ENCODE peak calls at places on chromosomes 2 and 18, in four cellular contexts. One of them, this sample, is unnamed.

GRCh38 chr2:240935101-240935876 is 29.2 kb downstream of the CROCC2 start:
- DNase-seq in lung: no peak
- DNase-seq in AG04449: no peak
- DNase-seq in NB4: no peak
- DNase-seq in this sample: peak

GRCh38 chr18:55319517-55319905 is 268.5 kb downstream of the TCF4 start:
- DNase-seq in lung: no peak
- DNase-seq in AG04449: no peak
- DNase-seq in NB4: no peak
- DNase-seq in this sample: no peak

GRCh38 chr2:164302786-164303185 is 318.5 kb downstream of the GRB14 start:
- DNase-seq in lung: no peak
- DNase-seq in AG04449: no peak
- DNase-seq in NB4: no peak
- DNase-seq in this sample: no peak

GRCh38 chr2:158733430-158733755 is 61.7 kb upstream of the DAPL1 start:
- DNase-seq in lung: no peak
- DNase-seq in AG04449: no peak
- DNase-seq in NB4: no peak
- DNase-seq in this sample: no peak

GRCh38 chr2:224023188-224023587 is 15.9 kb downstream of the SERPINE2 start:
- DNase-seq in lung: no peak
- DNase-seq in AG04449: peak
- DNase-seq in NB4: no peak
- DNase-seq in this sample: no peak

GRCh38 chr18:44742741-44743311 is 62.1 kb downstream of the SETBP1 start:
- DNase-seq in lung: no peak
- DNase-seq in AG04449: no peak
- DNase-seq in NB4: no peak
- DNase-seq in this sample: no peak

GRCh38 chr2:170651603-170652002 is 63.5 kb upstream of the SP5 start:
- DNase-seq in lung: no peak
- DNase-seq in AG04449: no peak
- DNase-seq in NB4: no peak
- DNase-seq in this sample: no peak

GRCh38 chr2:223602972-223603371 is 811 bp upstream of the SCG2 start:
- DNase-seq in lung: no peak
- DNase-seq in AG04449: no peak
- DNase-seq in NB4: no peak
- DNase-seq in this sample: no peak

GRCh38 chr2:15527074-15527739 is 33.9 kb downstream of the NBAS start:
- DNase-seq in lung: no peak
- DNase-seq in AG04449: no peak
- DNase-seq in NB4: peak
- DNase-seq in this sample: no peak

GRCh38 chr2:128691526-128691925 is 372.9 kb upstream of the HS6ST1 start:
- DNase-seq in lung: peak
- DNase-seq in AG04449: no peak
- DNase-seq in NB4: no peak
- DNase-seq in this sample: no peak
- TF ChIP-seq CTCF in lung: no peak
- TF ChIP-seq CTCF in AG04449: no peak
- TF ChIP-seq CTCF in NB4: no peak
- TF ChIP-seq CTCF in this sample: no peak

GRCh38 chr2:39838589-39838988 is 59.5 kb upstream of the THUMPD2 start:
- DNase-seq in lung: no peak
- DNase-seq in AG04449: no peak
- DNase-seq in NB4: no peak
- DNase-seq in this sample: no peak
- TF ChIP-seq CTCF in lung: no peak
- TF ChIP-seq CTCF in AG04449: no peak
- TF ChIP-seq CTCF in NB4: no peak
- TF ChIP-seq CTCF in this sample: no peak

DNA sequence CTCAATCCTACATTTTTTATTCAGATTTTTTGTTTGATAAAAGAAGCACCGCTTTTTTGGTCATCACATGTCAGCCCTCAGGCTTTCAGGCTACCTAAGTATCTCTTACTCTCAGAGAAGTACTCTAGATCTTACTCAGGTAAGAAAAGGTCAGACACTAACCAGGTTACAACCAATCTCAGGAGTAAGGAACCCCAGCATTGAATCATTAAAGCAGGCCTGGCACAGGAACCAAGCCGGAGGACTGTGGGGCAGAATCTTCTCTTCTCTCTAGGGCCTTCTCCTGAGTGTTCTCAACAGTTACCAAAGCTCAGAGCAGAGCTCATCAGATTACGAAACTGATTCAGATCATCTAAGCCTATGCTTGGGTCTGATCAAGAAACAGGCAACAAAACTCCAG is 28.2 kb downstream of the RBMS1 start:
- DNase-seq in lung: no peak
- DNase-seq in AG04449: no peak
- DNase-seq in NB4: peak
- DNase-seq in this sample: no peak
- TF ChIP-seq CTCF in lung: no peak
- TF ChIP-seq CTCF in AG04449: no peak
- TF ChIP-seq CTCF in NB4: no peak
- TF ChIP-seq CTCF in this sample: no peak

DNA sequence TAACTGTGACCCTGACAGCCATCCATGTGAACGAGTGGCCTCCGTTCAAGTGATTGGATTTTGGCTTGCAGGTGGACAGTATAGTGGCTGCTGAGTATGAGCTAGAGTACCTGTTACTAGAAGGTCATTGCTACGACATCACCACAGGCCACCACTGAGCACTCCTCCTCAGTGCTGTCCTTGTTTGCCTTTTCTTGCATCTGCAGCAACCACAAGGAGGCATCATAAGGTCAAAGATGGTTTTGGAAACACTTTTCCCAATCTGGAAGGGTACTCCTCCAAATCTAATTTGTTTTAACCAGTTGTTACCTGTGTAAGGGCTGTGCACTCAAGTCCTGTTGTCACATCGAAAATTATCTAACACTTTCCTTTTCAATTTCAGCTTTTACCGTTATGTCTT is 81.2 kb downstream of the UGGT1 start:
- DNase-seq in lung: no peak
- DNase-seq in AG04449: no peak
- DNase-seq in NB4: peak
- DNase-seq in this sample: no peak
- TF ChIP-seq CTCF in lung: no peak
- TF ChIP-seq CTCF in AG04449: peak
- TF ChIP-seq CTCF in NB4: no peak
- TF ChIP-seq CTCF in this sample: peak

DNA sequence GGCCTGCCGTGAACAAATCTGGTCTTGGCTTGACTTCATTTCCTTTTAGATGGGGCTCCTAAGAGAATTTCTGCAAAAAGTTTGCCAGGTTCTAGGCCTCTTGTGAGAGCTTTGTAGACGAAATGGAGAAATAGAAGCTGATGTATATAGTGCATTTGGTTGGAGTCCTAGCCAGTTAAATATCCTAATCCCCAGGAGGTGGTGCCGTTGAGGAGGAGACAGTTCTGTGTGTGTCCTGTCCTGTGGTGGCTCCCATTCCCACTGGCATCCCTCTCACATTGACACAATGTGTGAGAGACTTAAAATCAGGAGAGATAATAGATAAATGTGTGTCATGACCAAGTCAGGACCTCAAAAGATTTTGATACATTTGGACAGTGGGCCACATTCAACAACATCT is 34.6 kb upstream of the DNER start:
- DNase-seq in lung: no peak
- DNase-seq in AG04449: no peak
- DNase-seq in NB4: peak
- DNase-seq in this sample: no peak
- TF ChIP-seq CTCF in lung: no peak
- TF ChIP-seq CTCF in AG04449: no peak
- TF ChIP-seq CTCF in NB4: no peak
- TF ChIP-seq CTCF in this sample: no peak

GRCh38 chr18:51321696-51322095 is 124.2 kb upstream of the MEX3C start:
- DNase-seq in lung: no peak
- DNase-seq in AG04449: no peak
- DNase-seq in NB4: no peak
- DNase-seq in this sample: no peak
- TF ChIP-seq CTCF in lung: no peak
- TF ChIP-seq CTCF in AG04449: no peak
- TF ChIP-seq CTCF in NB4: no peak
- TF ChIP-seq CTCF in this sample: peak

This sample was measured in chondrocyte.